ENCODE peak calls at places on chromosomes 6 and 20, in five cellular contexts. X, N, R, E and D are unnamed samples.

GRCh38 chr6:132483779-132484679 is 28.9 kb downstream of the STX7 start:
- DNase-seq in X (peak; percentile 29), N (no peak), R (peak; percentile 75), E (peak; percentile 56), D (peak; percentile 6)

GRCh38 chr20:9838378-9839295 is at the start of gene PAK5:
- DNase-seq in X (no peak), N (no peak), R (peak; percentile 53), E (no peak), D (no peak)

GRCh38 chr6:53615633-53616449 is 49.7 kb downstream of the KLHL31 start:
- DNase-seq in X (no peak), N (no peak), R (peak; percentile 100), E (peak; percentile 35), D (peak; percentile 60)

GRCh38 chr20:41182296-41183212 is 45.2 kb downstream of the PLCG1 start:
- DNase-seq in X (no peak), N (peak; percentile 7), R (no peak), E (no peak), D (no peak)

GRCh38 chr6:141925001-141925400 is 207.7 kb upstream of the GJE1 start:
- DNase-seq in X (no peak), N (no peak), R (no peak), E (no peak), D (no peak)

GRCh38 chr6:9646346-9647042 is 768.4 kb downstream of the TFAP2A start:
- DNase-seq in X (no peak), N (no peak), R (no peak), E (no peak), D (no peak)

GRCh38 chr20:19249515-19249914 is 37.1 kb downstream of the SLC24A3 start:
- DNase-seq in X (no peak), N (no peak), R (no peak), E (peak; percentile 6), D (no peak)

GRCh38 chr6:439681-440167 is 48.2 kb downstream of the IRF4 start:
- DNase-seq in X (no peak), N (no peak), R (no peak), E (no peak), D (no peak)

GRCh38 chr6:35300848-35301247 is 3.2 kb downstream of the DEF6 start:
- DNase-seq in X (no peak), N (no peak), R (no peak), E (no peak), D (no peak)

GRCh38 chr20:53581444-53582311 is 12.0 kb downstream of the ZNF217 start:
- DNase-seq in X (peak; percentile 16), N (no peak), R (no peak), E (no peak), D (no peak)

GRCh38 chr20:36017034-36017951 is 48.9 kb downstream of the CNBD2 start:
- DNase-seq in X (peak; percentile 27), N (no peak), R (no peak), E (no peak), D (peak; percentile 43)

GRCh38 chr6:77231438-77232305 is 231.6 kb downstream of the HTR1B start:
- DNase-seq in X (no peak), N (no peak), R (no peak), E (no peak), D (no peak)

GRCh38 chr6:12010635-12011275 is 1.4 kb upstream of the HIVEP1 start:
- DNase-seq in X (peak; percentile 81), N (peak; percentile 36), R (no peak), E (peak; percentile 55), D (no peak)
- TF ChIP-seq POLR2A in X (no peak), N (no peak), R (no peak), E (peak; percentile 59), D (no peak)

DNA sequence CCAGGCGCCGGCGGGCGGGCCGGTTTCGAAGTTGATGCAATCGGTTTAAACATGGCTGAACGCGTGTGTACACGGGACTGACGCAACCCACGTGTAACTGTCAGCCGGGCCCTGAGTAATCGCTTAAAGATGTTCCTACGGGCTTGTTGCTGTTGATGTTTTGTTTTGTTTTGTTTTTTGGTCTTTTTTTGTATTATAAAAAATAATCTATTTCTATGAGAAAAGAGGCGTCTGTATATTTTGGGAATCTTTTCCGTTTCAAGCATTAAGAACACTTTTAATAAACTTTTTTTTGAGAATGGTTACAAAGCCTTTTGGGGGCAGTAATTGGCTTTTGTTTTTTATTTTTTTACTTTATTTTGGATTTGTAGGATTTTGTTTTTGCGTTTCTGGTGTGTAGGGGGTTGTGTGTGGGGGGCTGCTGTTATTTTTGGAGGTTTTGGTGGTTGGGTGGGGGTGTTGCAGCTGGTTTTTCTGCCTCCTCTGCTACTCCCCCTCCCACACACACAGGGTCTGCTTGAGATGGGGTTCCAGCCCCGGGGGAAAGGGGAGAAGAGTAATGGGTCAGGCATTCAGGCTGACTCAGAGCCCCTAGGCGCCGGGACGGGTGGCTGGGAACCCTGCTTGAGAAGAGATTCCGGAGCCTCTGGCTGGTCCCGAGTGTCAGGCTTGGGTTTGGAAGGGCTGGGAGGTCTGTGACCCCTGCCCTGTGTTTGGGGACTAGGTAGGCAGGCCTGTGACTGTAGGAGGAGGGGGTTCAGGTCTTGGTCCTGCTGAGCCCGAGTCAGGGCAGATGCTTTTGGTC is 1.9 kb downstream of the CEBPB start:
- DNase-seq in X (peak; percentile 84), N (peak; percentile 73), R (peak; percentile 92), E (peak; percentile 84), D (peak; percentile 76)
- TF ChIP-seq POLR2A in X (no peak), N (no peak), R (no peak), E (peak; percentile 49), D (peak; percentile 33)

GRCh38 chr6:26249709-26249958 is 115.4 kb upstream of the BTN3A2 start:
- DNase-seq in X (no peak), N (no peak), R (no peak), E (no peak), D (no peak)

GRCh38 chr6:26254666-26255176 is 110.3 kb upstream of the BTN3A2 start:
- DNase-seq in X (no peak), N (no peak), R (no peak), E (no peak), D (no peak)

GRCh38 chr6:26249959-26250805 is 114.8 kb upstream of the BTN3A2 start:
- DNase-seq in X (peak; percentile 41), N (no peak), R (peak; percentile 58), E (peak; percentile 56), D (no peak)

GRCh38 chr6:26250806-26251075 is 114.3 kb upstream of the BTN3A2 start:
- DNase-seq in X (no peak), N (no peak), R (no peak), E (no peak), D (no peak)

DNA sequence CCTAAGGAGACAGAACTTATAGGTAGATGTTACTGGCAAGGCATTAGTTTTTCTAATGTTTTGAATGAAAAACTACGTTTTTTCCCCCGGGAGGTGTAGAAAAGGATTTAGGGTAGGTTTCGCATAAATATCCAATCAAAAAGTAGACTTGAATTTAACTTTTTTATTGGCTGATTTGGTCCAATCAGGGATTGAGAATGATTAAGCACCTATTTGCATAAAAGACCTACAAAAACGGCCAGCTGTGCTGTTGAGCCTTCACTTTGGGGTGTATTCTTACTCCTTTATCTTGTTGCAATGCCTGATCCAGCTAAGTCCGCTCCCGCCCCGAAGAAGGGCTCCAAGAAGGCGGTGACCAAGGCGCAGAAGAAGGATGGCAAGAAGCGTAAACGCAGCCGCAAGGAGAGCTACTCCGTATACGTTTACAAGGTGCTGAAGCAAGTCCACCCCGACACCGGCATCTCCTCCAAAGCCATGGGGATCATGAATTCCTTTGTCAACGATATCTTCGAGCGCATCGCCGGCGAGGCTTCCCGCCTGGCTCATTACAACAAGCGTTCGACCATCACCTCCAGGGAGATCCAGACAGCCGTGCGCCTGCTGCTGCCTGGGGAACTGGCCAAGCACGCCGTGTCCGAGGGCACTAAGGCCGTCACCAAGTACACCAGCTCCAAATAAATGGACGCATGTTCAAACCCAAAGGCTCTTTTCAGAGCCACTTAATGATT is 113.5 kb upstream of the BTN3A2 start:
- DNase-seq in X (peak; percentile 42), N (no peak), R (no peak), E (peak; percentile 78), D (no peak)
- TF ChIP-seq POLR2A in X (no peak), N (peak; percentile 23), R (peak; percentile 73), E (peak; percentile 94), D (peak; percentile 69)

GRCh38 chr6:158086054-158086705 is 81.9 kb downstream of the SERAC1 start:
- DNase-seq in X (no peak), N (no peak), R (no peak), E (no peak), D (no peak)
- TF ChIP-seq POLR2A in X (no peak), N (no peak), R (peak; percentile 13), E (no peak), D (no peak)